ENCODE peak calls at places on chromosome 21, in four cellular contexts. Z, T, S and F are unnamed samples. For H3K4me1, the result is how much of the 10 kb centered on the place peaks cover.

GRCh38 chr21:16891821-16892220 is 621.0 kb upstream of the CXADR start:
- DNase-seq in Z (no peak), T (no peak), S (no peak), F (no peak)

GRCh38 chr21:34009193-34009592 is 64.2 kb upstream of the MRPS6 start:
- DNase-seq in Z (no peak), T (no peak), S (no peak), F (no peak)

GRCh38 chr21:32705901-32706300 is 21.9 kb downstream of the SYNJ1 start:
- DNase-seq in Z (no peak), T (no peak), S (no peak), F (no peak)

GRCh38 chr21:40687625-40688024 is 159.3 kb downstream of the DSCAM start:
- DNase-seq in Z (no peak), T (no peak), S (no peak), F (no peak)

GRCh38 chr21:32412998-32413504 is 545 bp downstream of the EVA1C start:
- DNase-seq in Z (peak), T (peak), S (peak), F (no peak)

GRCh38 chr21:17446737-17447136 is 66.1 kb upstream of the CXADR start:
- DNase-seq in Z (no peak), T (no peak), S (no peak), F (no peak)

GRCh38 chr21:31142600-31142999 is 104.3 kb upstream of the KRTAP19-8 start:
- DNase-seq in Z (no peak), T (peak), S (no peak), F (no peak)

GRCh38 chr21:30349572-30349971 is 1.2 kb upstream of the KRTAP23-1 start:
- DNase-seq in Z (no peak), T (peak), S (no peak), F (no peak)

GRCh38 chr21:43835861-43836260 is 29.2 kb upstream of the AGPAT3 start:
- DNase-seq in Z (no peak), T (no peak), S (no peak), F (no peak)

GRCh38 chr21:15935530-15935929 is 205.7 kb downstream of the USP25 start:
- DNase-seq in Z (no peak), T (no peak), S (no peak), F (no peak)

GRCh38 chr21:32626633-32627196 is 14.5 kb upstream of the CFAP298 start:
- DNase-seq in Z (no peak), T (no peak), S (no peak), F (no peak)

GRCh38 chr21:32309906-32310460 is 11.3 kb downstream of the MRAP start:
- DNase-seq in Z (no peak), T (no peak), S (no peak), F (no peak)

GRCh38 chr21:14956826-14957225 is 108.0 kb downstream of the NRIP1 start:
- DNase-seq in Z (no peak), T (no peak), S (no peak), F (no peak)

GRCh38 chr21:18529253-18529652 is 125.7 kb upstream of the TMPRSS15 start:
- DNase-seq in Z (no peak), T (peak), S (no peak), F (no peak)

GRCh38 chr21:14244911-14245310 is 29.0 kb downstream of the RBM11 start:
- DNase-seq in Z (no peak), T (no peak), S (no peak), F (no peak)

GRCh38 chr21:34202553-34203332 is 129.4 kb downstream of the MRPS6 start:
- DNase-seq in Z (peak), T (no peak), S (no peak), F (no peak)

DNA sequence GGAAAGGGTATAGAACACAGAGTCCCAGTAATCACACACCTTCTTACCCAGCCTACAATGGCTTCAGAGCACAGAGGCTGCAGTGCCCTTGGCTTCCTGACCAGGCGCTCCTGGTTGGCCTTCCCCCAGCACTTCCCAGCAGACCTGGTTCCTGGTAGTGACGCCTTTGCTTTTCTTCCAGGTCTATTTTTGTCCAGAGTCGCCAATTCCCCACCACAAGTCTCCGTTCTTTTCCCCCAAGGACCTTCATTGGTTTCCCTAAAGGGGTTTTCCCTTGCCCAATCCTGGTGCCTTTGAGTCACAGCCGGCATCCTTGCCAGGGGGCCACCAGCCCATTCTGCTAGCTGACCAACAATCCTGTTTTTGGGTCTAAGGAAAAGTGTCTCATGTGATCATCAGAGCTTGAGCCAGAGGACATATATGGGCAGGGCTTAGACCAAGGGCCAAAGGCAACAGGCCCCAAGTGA is 84.8 kb downstream of the KCNJ15 start:
- DNase-seq in Z (no peak), T (no peak), S (no peak), F (no peak)
- H3K27ac ChIP-seq in Z (peak), T (no peak), S (no peak), F (no peak)

GRCh38 chr21:44927259-44927586 is 6.5 kb upstream of the ITGB2 start:
- DNase-seq in Z (no peak), T (no peak), S (no peak), F (no peak)
- H3K4me1 ChIP-seq in Z (half or more), T (half or more), S (under half), F (half or more)

GRCh38 chr21:46322351-46323226 is 1.1 kb downstream of the C21orf58 start:
- DNase-seq in Z (no peak), T (peak), S (peak), F (no peak)
- H3K27ac ChIP-seq in Z (no peak), T (peak), S (no peak), F (peak)

DNA sequence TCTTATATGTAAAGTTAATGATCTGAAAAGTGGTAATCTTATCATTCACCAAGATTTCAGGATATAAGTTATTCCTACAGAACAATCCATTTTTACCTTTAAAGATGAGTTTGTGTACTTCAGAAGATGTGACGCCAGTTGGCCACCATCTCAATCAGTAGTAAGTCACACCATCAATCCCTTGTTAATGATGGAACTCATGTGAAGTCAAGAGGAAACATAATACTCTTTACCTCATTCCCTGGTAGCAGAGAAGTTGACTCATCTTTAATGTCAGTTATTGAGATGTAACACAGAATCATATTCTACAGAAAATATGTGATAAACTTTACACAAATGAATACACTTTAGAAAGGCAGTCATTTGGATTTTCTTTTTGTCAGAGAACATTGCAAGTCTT is 38.2 kb downstream of the MRPL39 start:
- DNase-seq in Z (no peak), T (peak), S (no peak), F (no peak)
- H3K4me1 ChIP-seq in Z (under half), T (under half), S (under half), F (half or more)

DNA sequence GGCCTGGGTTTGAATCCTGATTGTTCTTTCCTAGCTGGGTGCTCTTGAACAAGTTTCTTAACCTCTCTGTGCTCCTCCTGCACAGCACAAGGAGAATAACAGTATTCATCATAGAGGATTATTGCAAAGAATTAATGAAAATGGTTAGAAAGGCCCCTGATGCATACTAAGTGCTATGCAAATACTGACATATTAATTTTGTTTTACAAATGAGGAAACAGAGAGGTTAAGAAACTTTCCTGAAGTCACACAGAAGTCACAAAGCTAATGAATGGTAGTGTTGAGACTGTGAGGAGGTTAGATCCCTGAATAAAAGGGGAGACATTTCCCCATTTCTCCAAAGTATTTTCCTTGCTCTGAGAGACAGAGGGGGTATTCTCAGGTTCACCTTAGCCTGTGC is 99.0 kb downstream of the KCNJ6 start:
- DNase-seq in Z (no peak), T (no peak), S (no peak), F (no peak)
- H3K27ac ChIP-seq in Z (no peak), T (no peak), S (no peak), F (no peak)

GRCh38 chr21:42459065-42459430 is 37.0 kb downstream of the RSPH1 start:
- DNase-seq in Z (no peak), T (no peak), S (no peak), F (no peak)

GRCh38 chr21:42461185-42461520 is 34.9 kb downstream of the RSPH1 start:
- DNase-seq in Z (no peak), T (no peak), S (peak), F (no peak)

GRCh38 chr21:42461881-42462877 is 33.8 kb downstream of the RSPH1 start:
- DNase-seq in Z (no peak), T (no peak), S (peak), F (no peak)

GRCh38 chr21:42459583-42460215 is 36.3 kb downstream of the RSPH1 start:
- DNase-seq in Z (no peak), T (no peak), S (no peak), F (no peak)

DNA sequence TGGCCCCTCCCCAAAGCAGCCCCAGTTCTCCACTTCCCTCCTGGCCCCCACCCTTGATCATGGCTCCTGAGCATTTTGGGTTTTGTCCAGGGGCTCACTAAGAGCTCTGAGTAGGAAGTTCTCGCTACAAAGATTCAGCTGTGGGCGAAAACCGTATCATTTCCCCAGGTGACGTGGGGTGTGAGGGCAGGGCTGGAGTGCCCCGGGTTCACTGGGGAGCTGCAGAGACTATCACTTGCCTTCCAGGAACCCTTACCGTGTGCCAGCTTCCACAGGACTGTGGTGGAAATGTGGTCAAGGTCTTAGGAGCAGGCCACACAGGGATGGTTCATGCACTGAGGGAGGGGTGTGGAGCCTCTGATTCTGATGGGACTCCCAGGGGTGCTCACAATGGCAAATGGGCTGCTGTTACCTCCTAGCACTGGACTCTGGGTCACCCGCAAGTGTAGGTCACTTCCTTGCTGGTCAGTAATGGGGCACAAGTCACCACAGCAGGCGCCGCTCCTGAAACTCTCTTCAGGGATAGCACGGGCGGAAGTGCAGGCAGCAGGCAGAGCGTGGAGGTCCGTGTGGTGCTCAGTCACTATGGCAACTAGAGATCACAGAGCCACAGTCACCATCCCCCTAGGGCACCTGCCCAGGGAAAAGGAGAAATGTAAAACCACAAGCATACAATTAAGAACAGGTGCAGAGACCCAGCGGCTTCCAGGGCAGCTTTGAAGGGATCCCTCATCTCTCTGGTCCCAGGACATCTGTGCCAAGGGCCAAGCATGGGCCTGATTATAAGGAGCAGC is 35.4 kb downstream of the RSPH1 start:
- DNase-seq in Z (no peak), T (no peak), S (no peak), F (peak)
- H3K4me1 ChIP-seq in Z (under half), T (under half), S (under half), F (half or more)

DNA sequence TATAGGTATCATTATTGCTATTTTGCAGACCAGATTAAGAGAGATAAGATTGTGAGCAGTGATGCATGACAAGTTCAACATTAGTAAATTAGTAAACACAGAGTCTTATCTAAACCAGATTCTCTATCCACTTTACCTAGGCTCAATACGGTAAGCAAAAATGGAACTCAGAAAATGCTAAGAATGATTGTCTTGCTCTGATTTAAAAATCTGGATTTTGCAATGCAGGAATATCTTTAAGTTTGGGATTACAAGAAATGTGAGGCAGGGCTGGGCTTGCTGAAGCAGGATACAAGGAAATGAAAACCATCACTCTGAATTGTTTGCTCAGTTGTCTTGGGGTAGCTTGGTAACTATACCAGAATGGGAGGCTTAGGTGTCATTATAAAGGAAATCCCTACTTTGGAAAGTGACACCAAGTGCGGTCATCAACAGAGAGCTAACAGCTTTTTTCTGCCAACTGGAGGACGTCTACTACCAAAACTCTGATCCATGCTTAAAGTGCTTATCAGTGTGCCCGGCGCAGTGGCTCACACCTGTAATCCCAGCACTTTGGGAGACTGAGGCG is 332.7 kb upstream of the RUNX1 start:
- DNase-seq in Z (no peak), T (no peak), S (no peak), F (no peak)
- H3K27ac ChIP-seq in Z (no peak), T (no peak), S (no peak), F (no peak)

GRCh38 chr21:28773036-28773435 is 219.6 kb downstream of the LTN1 start:
- DNase-seq in Z (no peak), T (no peak), S (no peak), F (no peak)
- H3K4me1 ChIP-seq in Z (under half), T (under half), S (under half), F (under half)

GRCh38 chr21:35719105-35719504 is 341.2 kb downstream of the SETD4 start:
- DNase-seq in Z (no peak), T (no peak), S (no peak), F (no peak)
- H3K27ac ChIP-seq in Z (no peak), T (no peak), S (no peak), F (no peak)